ENCODE peak calls at places on chromosomes 2 and 18, in nine cellular contexts. O, G, X, F, N, T, Y, Q and B are unnamed samples.

GRCh38 chr2:122660786-122661634 is 905.6 kb downstream of the TSN start:
- DNase-seq in Q (no peak), X (no peak), G (no peak), F (peak), O (peak), T (peak), N (no peak), Y (no peak), B (peak)

GRCh38 chr2:20108655-20109396 is 57.4 kb upstream of the LAPTM4A start:
- DNase-seq in G (no peak), N (no peak), X (no peak), O (no peak), F (no peak), Q (no peak), T (peak), Y (no peak), B (no peak)

GRCh38 chr2:10277293-10278028 is 25.2 kb upstream of the HPCAL1 start:
- DNase-seq in Y (no peak), T (no peak), X (no peak), Q (no peak), F (no peak), G (no peak), O (no peak), N (peak), B (no peak)

GRCh38 chr2:168233726-168234406 is 13.5 kb downstream of the STK39 start:
- DNase-seq in Y (no peak), O (no peak), G (no peak), Q (no peak), N (no peak), T (no peak), F (no peak), X (no peak), B (no peak)

GRCh38 chr2:12722445-12723316 is 5.9 kb downstream of the TRIB2 start:
- DNase-seq in Q (no peak), F (no peak), Y (no peak), G (no peak), O (no peak), X (no peak), N (no peak), T (no peak), B (no peak)

GRCh38 chr18:9658111-9658641 is 43.8 kb upstream of the PPP4R1 start:
- DNase-seq in Y (no peak), Q (no peak), F (no peak), O (no peak), G (no peak), N (no peak), X (no peak), T (peak), B (no peak)

GRCh38 chr2:46248171-46248570 is 49.0 kb upstream of the EPAS1 start:
- DNase-seq in F (no peak), X (no peak), T (no peak), N (no peak), Y (no peak), G (no peak), O (no peak), Q (no peak), B (no peak)

GRCh38 chr2:238873841-238874240 is 26.0 kb downstream of the TWIST2 start:
- DNase-seq in Y (no peak), F (no peak), G (no peak), Q (no peak), T (no peak), N (no peak), O (no peak), X (no peak), B (no peak)

DNA sequence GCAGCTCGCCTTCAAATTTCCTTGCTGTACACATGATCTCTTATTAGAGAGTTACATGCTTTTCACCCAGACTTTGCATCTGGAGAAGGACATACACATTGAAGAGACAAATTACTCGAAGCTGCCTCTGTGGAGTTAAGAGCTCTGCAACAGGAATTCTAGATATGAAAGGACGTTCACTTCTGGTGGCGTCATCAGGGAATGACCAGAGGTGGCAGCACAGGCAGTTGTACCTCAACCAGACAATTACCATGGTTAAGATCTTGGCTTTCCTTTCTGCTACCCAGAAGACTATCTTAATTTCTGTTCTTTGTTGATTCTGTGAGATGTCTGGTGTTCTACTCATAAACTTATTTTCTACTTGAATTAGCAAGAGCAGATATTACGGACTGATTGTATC is 39.1 kb upstream of the MC4R start:
- DNase-seq in T (no peak), F (peak), G (no peak), Q (no peak), Y (no peak), N (no peak), O (peak), X (no peak), B (no peak)
- TF ChIP-seq CTCF in T (peak), F (peak), G (no peak), Q (no peak), Y (no peak), N (no peak), O (peak), X (peak), B (no peak)

GRCh38 chr2:30686669-30687068 is 120.6 kb downstream of the CAPN13 start:
- DNase-seq in Y (no peak), T (no peak), N (no peak), G (no peak), F (no peak), Q (no peak), O (no peak), X (no peak), B (no peak)

GRCh38 chr2:30684546-30684945 is 122.7 kb downstream of the CAPN13 start:
- DNase-seq in Q (no peak), X (no peak), O (no peak), F (no peak), N (no peak), T (no peak), G (no peak), Y (no peak), B (no peak)

GRCh38 chr2:30684026-30684425 is 123.2 kb downstream of the CAPN13 start:
- DNase-seq in F (no peak), N (no peak), Y (no peak), X (no peak), Q (no peak), T (no peak), O (no peak), G (no peak), B (no peak)

GRCh38 chr2:30684996-30685395 is 122.2 kb downstream of the CAPN13 start:
- DNase-seq in T (no peak), Y (no peak), O (no peak), N (no peak), G (no peak), F (no peak), Q (no peak), X (no peak), B (no peak)

GRCh38 chr2:30686000-30686399 is 121.2 kb downstream of the CAPN13 start:
- DNase-seq in O (peak), N (no peak), G (no peak), X (no peak), Y (no peak), F (peak), T (no peak), Q (no peak), B (peak)
- TF ChIP-seq CTCF in O (peak), N (peak), G (no peak), X (peak), Y (no peak), F (peak), T (peak), Q (no peak), B (no peak)

GRCh38 chr2:191347881-191348280 is 102.7 kb downstream of the MYO1B start:
- DNase-seq in T (no peak), Y (no peak), O (no peak), Q (no peak), G (no peak), X (no peak), N (no peak), F (no peak), B (no peak)
- TF ChIP-seq CTCF in T (no peak), Y (no peak), O (no peak), Q (no peak), G (no peak), X (no peak), N (no peak), F (no peak), B (no peak)

GRCh38 chr2:35989523-35989922 is 366.1 kb upstream of the CRIM1 start:
- DNase-seq in N (no peak), Q (no peak), O (peak), Y (no peak), T (peak), F (peak), G (no peak), X (no peak), B (no peak)

GRCh38 chr2:35989040-35989439 is 366.5 kb upstream of the CRIM1 start:
- DNase-seq in F (no peak), T (no peak), Q (no peak), Y (no peak), O (no peak), G (no peak), N (no peak), X (no peak), B (no peak)

DNA sequence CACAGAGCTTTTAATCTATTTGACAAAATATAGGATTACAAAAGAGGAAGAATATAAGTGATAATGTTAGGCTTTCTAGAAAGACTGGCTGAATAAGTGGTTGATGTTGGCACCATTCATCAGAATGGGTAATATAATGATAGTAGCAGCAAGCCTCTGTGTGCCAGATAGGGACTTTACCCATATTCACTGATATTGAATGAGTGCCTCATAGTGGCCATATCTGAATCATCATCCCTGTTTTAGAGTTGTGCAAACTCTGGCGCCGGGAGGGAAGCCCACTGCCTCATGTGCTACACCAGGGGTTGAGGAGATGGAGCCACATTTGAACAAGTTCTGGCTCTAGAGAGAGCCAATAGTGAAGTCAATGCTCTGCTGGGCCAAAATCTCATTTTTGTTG is 368.7 kb upstream of the CRIM1 start:
- DNase-seq in O (no peak), F (no peak), X (no peak), Y (no peak), N (no peak), T (no peak), G (no peak), Q (no peak), B (no peak)
- TF ChIP-seq CTCF in O (no peak), F (no peak), X (no peak), Y (no peak), N (no peak), T (no peak), G (no peak), Q (no peak), B (no peak)

GRCh38 chr2:160092445-160092844 is 30.0 kb upstream of the PLA2R1 start:
- DNase-seq in G (no peak), O (no peak), N (no peak), Q (no peak), Y (no peak), T (peak), F (no peak), X (no peak), B (no peak)

GRCh38 chr2:160091381-160091780 is 29.0 kb upstream of the PLA2R1 start:
- DNase-seq in O (no peak), F (no peak), G (no peak), N (no peak), Q (no peak), X (no peak), T (peak), Y (no peak), B (no peak)

GRCh38 chr2:160085662-160086061 is 23.2 kb upstream of the PLA2R1 start:
- DNase-seq in F (peak), Q (no peak), N (no peak), X (no peak), Y (no peak), O (no peak), G (no peak), T (peak), B (no peak)

GRCh38 chr2:160087854-160088745 is 25.7 kb upstream of the PLA2R1 start:
- DNase-seq in F (peak), N (no peak), G (peak), Y (no peak), O (no peak), X (no peak), T (peak), Q (no peak), B (no peak)
- TF ChIP-seq CTCF in F (peak), N (peak), G (peak), Y (no peak), O (peak), X (no peak), T (peak), Q (no peak), B (peak)

GRCh38 chr2:176561706-176562105 is 292.5 kb downstream of the MTX2 start:
- DNase-seq in T (no peak), X (no peak), Q (no peak), G (no peak), Y (no peak), N (no peak), F (peak), O (no peak), B (no peak)
- TF ChIP-seq CTCF in T (no peak), X (no peak), Q (no peak), G (no peak), Y (no peak), N (no peak), F (no peak), O (no peak), B (no peak)

DNA sequence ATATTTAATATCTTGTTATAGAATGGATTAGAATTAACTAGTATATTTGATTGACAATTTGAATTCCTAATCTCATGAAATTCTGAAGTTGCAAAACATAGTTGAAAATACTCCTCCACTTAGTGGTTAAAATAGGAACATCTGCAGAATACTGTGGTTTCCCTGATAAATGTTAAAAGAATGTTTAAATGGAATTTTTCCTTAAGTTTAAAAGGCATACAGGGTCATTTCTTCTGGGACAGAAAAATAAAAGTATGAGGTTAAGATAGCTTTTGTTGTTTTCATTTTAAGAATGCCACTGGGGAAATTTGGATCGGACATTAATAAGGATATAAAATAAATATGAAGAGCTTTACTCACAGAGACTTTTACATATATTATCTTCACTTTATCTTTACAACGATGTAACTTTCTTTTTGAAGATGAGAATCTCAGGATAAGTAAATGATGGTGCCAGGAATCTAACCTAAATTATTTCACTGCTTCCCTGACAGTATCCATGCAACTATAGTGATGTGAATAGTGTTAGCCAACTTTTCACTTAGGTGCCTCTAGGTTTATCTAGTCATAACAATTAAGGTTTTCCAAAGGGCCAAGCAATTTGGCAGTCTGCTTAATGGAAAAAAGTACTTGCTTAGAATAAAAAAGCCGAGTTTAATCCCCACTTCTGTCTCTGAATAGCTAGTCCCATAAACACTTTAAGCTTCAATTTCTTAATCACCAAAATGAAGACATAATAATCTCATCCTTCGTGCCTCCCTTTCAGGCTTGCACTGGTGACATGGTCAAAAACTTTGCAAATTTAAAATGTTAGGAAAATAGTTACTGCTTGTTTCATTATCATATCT is 151.8 kb upstream of the STK17B start:
- DNase-seq in T (no peak), O (no peak), Y (no peak), N (no peak), F (no peak), G (no peak), X (no peak), Q (no peak), B (no peak)
- TF ChIP-seq CTCF in T (no peak), O (no peak), Y (no peak), N (no peak), F (no peak), G (no peak), X (no peak), Q (no peak), B (no peak)

GRCh38 chr2:30148850-30149249 is 2.0 kb downstream of the YPEL5 start:
- DNase-seq in T (no peak), X (no peak), F (peak), Y (no peak), Q (no peak), N (no peak), O (no peak), G (no peak), B (no peak)

GRCh38 chr2:30149513-30149912 is 2.7 kb downstream of the YPEL5 start:
- DNase-seq in N (no peak), O (peak), Y (no peak), X (no peak), F (peak), G (peak), T (peak), Q (no peak), B (no peak)

GRCh38 chr2:30146337-30147195 is at the start of gene YPEL5:
- DNase-seq in X (peak), Q (peak), Y (peak), O (peak), N (peak), G (peak), T (peak), F (peak), B (peak)

GRCh38 chr2:30147196-30147714 is 448 bp downstream of the YPEL5 start:
- DNase-seq in Y (no peak), Q (no peak), T (peak), N (no peak), X (no peak), G (peak), O (no peak), F (no peak), B (peak)

GRCh38 chr2:30147715-30148611 is 1.2 kb downstream of the YPEL5 start:
- DNase-seq in G (peak), O (peak), Q (peak), X (no peak), N (peak), F (peak), T (peak), Y (peak), B (peak)
- TF ChIP-seq CTCF in G (peak), O (peak), Q (no peak), X (no peak), N (peak), F (peak), T (peak), Y (peak), B (peak)

GRCh38 chr18:78660311-78660710 is 319.3 kb upstream of the SALL3 start:
- DNase-seq in X (no peak), F (no peak), N (no peak), T (no peak), G (no peak), O (no peak), Q (no peak), Y (no peak), B (no peak)

GRCh38 chr18:78661316-78661715 is 318.3 kb upstream of the SALL3 start:
- DNase-seq in F (no peak), G (no peak), O (no peak), Q (no peak), N (no peak), X (no peak), T (no peak), Y (no peak), B (no peak)

GRCh38 chr18:78658531-78658930 is 321.1 kb upstream of the SALL3 start:
- DNase-seq in Y (no peak), Q (no peak), F (no peak), T (no peak), X (no peak), G (no peak), O (no peak), N (no peak), B (no peak)

GRCh38 chr18:78659057-78659456 is 320.6 kb upstream of the SALL3 start:
- DNase-seq in X (no peak), G (no peak), T (no peak), F (no peak), O (no peak), Y (no peak), Q (no peak), N (no peak), B (no peak)

GRCh38 chr18:78659748-78660147 is 319.9 kb upstream of the SALL3 start:
- DNase-seq in G (peak), T (no peak), F (peak), N (no peak), X (no peak), Q (no peak), O (peak), Y (no peak), B (peak)
- TF ChIP-seq CTCF in G (peak), T (no peak), F (peak), N (peak), X (no peak), Q (no peak), O (peak), Y (no peak), B (peak)

GRCh38 chr18:5601188-5601624 is 57.4 kb upstream of the EPB41L3 start:
- DNase-seq in Y (no peak), G (no peak), N (no peak), F (no peak), T (no peak), O (no peak), X (no peak), Q (no peak), B (no peak)

GRCh38 chr18:5604778-5605177 is 61.0 kb upstream of the EPB41L3 start:
- DNase-seq in X (no peak), Q (no peak), T (no peak), G (no peak), N (no peak), F (peak), Y (no peak), O (no peak), B (no peak)

GRCh38 chr18:5603153-5603552 is 59.4 kb upstream of the EPB41L3 start:
- DNase-seq in Q (no peak), G (no peak), N (no peak), O (no peak), F (no peak), T (no peak), X (no peak), Y (no peak), B (no peak)

GRCh38 chr18:5596585-5596984 is 52.8 kb upstream of the EPB41L3 start:
- DNase-seq in Y (no peak), T (no peak), G (no peak), O (no peak), N (no peak), X (no peak), F (no peak), Q (no peak), B (no peak)

DNA sequence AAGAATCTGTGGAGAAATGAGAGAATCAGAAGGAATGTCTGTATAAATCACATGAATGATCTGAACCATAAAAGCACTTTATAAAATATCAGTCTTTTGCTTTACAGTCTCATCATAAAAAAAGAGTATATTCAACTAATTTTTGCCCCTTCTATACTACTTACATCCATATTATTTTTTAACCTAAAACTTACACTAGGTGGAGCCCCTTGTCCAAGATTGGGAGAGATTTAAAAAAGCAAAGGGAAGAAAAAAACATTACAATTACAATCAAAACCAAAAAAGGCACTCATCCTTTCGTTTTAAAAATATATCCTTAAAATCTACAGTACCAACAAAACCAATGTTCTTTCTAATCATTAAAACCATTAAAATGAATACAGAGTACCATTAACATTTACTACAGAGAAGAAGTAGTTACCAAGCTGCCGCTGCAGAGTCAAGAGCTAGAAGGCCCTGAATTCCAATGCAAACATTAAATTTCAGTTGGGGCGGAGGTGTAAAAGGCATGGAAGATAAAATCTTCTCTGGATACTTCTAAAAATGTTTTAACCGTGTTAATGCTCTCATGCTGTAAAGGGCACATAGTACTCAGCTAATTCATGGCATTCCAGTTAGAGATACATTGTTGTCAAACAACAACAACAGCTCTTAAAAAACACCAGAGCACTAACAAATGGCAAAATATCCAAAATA is 56.7 kb upstream of the EPB41L3 start:
- DNase-seq in T (no peak), Q (no peak), G (no peak), N (no peak), Y (no peak), F (peak), O (no peak), X (no peak), B (no peak)
- TF ChIP-seq CTCF in T (no peak), Q (no peak), G (peak), N (peak), Y (peak), F (no peak), O (peak), X (peak), B (peak)